ENCODE peak calls at places on chromosome 1, in four cellular contexts. K is AG04450, E is fibroblast of the aortic adventitia, B is fibroblast of pulmonary artery. G is an unnamed sample.

GRCh38 chr1:174114106-174114505 is 45.2 kb upstream of the RABGAP1L start:
- DNase-seq in B (no peak), K (no peak), E (no peak), G (no peak)

GRCh38 chr1:7549277-7549676 is 221.8 kb upstream of the VAMP3 start:
- DNase-seq in K (no peak), B (peak), E (peak), G (peak)

GRCh38 chr1:20883766-20884165 is 96.7 kb upstream of the HP1BP3 start:
- DNase-seq in K (no peak), E (peak), B (peak), G (peak)

GRCh38 chr1:119647228-119647733 is 785 bp downstream of the ZNF697 start:
- DNase-seq in B (no peak), K (no peak), E (no peak), G (no peak)

GRCh38 chr1:183632964-183633363 is 2.6 kb downstream of the ARPC5 start:
- DNase-seq in K (no peak), E (no peak), B (no peak), G (no peak)

GRCh38 chr1:90729484-90730246 is 12.6 kb upstream of the BARHL2 start:
- DNase-seq in B (no peak), K (no peak), E (no peak), G (no peak)

GRCh38 chr1:231628207-231628876 is 1.8 kb downstream of the DISC1 start:
- DNase-seq in B (no peak), K (no peak), E (peak), G (peak)

GRCh38 chr1:203268901-203269653 is 36.2 kb upstream of the BTG2 start:
- DNase-seq in K (no peak), B (peak), E (peak), G (peak)

GRCh38 chr1:155006601-155007101 is 4.0 kb downstream of the ZBTB7B start:
- DNase-seq in E (peak), K (no peak), B (peak), G (no peak)

GRCh38 chr1:45395051-45395450 is 54.8 kb upstream of the MUTYH start:
- DNase-seq in E (no peak), K (no peak), B (no peak), G (peak)

GRCh38 chr1:59058681-59059441 is 238.0 kb upstream of the FGGY start:
- DNase-seq in E (no peak), B (no peak), K (no peak), G (no peak)

GRCh38 chr1:5937373-5937857 is 54.8 kb downstream of the NPHP4 start:
- DNase-seq in B (no peak), E (no peak), K (no peak), G (no peak)

GRCh38 chr1:68201546-68202238 is 30.6 kb downstream of the WLS start:
- DNase-seq in B (no peak), K (no peak), E (peak), G (no peak)

GRCh38 chr1:39107891-39108290 is 81.7 kb downstream of the NDUFS5 start:
- DNase-seq in K (no peak), E (peak), B (no peak), G (no peak)

GRCh38 chr1:10909697-10910489 is 102.6 kb upstream of the TARDBP start:
- DNase-seq in B (peak), E (peak), K (no peak), G (peak)

GRCh38 chr1:156163712-156164464 is 10.5 kb downstream of the SEMA4A start:
- DNase-seq in E (no peak), B (no peak), K (no peak), G (no peak)

GRCh38 chr1:200873671-200874397 is 1.1 kb downstream of the GPR25 start:
- DNase-seq in E (no peak), B (no peak), K (no peak), G (no peak)

GRCh38 chr1:78011050-78011449 is 6.3 kb downstream of the DNAJB4 start:
- DNase-seq in K (no peak), B (no peak), E (no peak), G (no peak)

GRCh38 chr1:72229893-72230292 is 52.4 kb downstream of the NEGR1 start:
- DNase-seq in B (no peak), E (peak), K (no peak), G (peak)

GRCh38 chr1:190436615-190437014 is 41.0 kb downstream of the BRINP3 start:
- DNase-seq in K (peak), B (peak), E (peak), G (peak)

GRCh38 chr1:203286161-203286984 is 18.9 kb upstream of the BTG2 start:
- DNase-seq in B (no peak), E (no peak), K (no peak), G (peak)

GRCh38 chr1:147541672-147542548 is 609 bp downstream of the BCL9 start:
- DNase-seq in B (peak), K (no peak), E (peak), G (peak)

GRCh38 chr1:21898326-21899155 is 38.6 kb downstream of the HSPG2 start:
- DNase-seq in B (no peak), K (no peak), E (peak), G (no peak)

GRCh38 chr1:102783487-102783886 is 324.8 kb downstream of the COL11A1 start:
- DNase-seq in K (no peak), B (no peak), E (no peak), G (no peak)

GRCh38 chr1:55195523-55196233 is 19.5 kb downstream of the USP24 start:
- DNase-seq in B (peak), K (no peak), E (peak), G (peak)

GRCh38 chr1:178651742-178652141 is 73.3 kb upstream of the RALGPS2 start:
- DNase-seq in E (peak), B (peak), K (no peak), G (no peak)

GRCh38 chr1:244256086-244256485 is 195.6 kb downstream of the ADSS2 start:
- DNase-seq in B (no peak), K (no peak), E (no peak), G (no peak)

GRCh38 chr1:53998223-53998622 is 19.8 kb downstream of the LDLRAD1 start:
- DNase-seq in B (no peak), E (no peak), K (no peak), G (no peak)

GRCh38 chr1:53987880-53988279 is 30.1 kb downstream of the LDLRAD1 start:
- DNase-seq in E (peak), B (peak), K (no peak), G (peak)

GRCh38 chr1:53986458-53986857 is 31.5 kb downstream of the LDLRAD1 start:
- DNase-seq in E (no peak), K (no peak), B (no peak), G (no peak)

GRCh38 chr1:53995683-53996082 is 22.3 kb downstream of the LDLRAD1 start:
- DNase-seq in B (no peak), K (no peak), E (no peak), G (no peak)

DNA sequence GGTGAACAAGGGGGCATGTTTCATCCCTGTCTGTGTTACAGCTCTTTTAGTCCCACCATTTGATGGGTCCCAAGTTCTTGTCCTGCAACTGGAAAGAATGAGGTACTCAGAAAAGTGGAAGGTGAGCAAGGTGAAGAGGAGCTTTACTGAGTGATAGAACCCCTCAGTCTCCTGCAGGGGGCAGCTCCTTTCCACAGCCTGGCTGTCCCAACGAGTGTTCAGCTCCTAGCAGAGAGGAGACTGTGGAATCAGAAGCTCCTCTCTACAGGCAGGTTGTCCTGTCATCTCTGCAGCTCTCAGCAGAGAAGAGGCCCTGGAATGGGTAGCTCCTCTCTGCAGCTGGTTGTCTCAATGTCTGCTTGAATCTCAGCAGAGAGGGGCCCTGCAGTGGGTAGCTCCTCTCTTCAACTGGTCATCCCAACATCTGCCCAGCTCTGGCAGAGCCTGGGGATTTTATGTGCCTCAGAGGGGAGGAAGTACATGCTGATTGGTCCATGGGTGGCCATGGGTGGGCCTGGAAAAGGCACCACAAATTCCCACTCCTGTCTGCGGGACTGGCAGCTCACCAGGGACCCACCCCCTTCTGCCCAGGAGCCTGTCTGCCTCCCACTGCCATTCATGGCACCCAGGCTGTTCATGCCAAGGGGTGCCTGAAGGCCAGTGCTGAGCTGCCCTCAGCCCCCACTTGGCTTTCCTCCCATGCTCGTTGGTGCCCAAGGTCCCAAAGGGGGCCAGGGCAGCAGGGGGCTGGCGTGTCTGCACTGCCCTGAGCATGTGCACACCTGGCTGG is 25.7 kb downstream of the LDLRAD1 start:
- DNase-seq in E (peak), B (no peak), K (no peak), G (no peak)
- TF ChIP-seq CTCF in E (peak), B (peak), K (no peak), G (peak)

GRCh38 chr1:1173061-1173792 is 453 bp upstream of the TTLL10 start:
- DNase-seq in B (no peak), K (no peak), E (no peak), G (no peak)

GRCh38 chr1:1175221-1176062 is 1.8 kb downstream of the TTLL10 start:
- DNase-seq in B (no peak), K (no peak), E (no peak), G (no peak)

GRCh38 chr1:1170891-1171550 is 2.7 kb upstream of the TTLL10 start:
- DNase-seq in B (no peak), E (no peak), K (no peak), G (no peak)

GRCh38 chr1:1171551-1172340 is 1.9 kb upstream of the TTLL10 start:
- DNase-seq in B (no peak), E (no peak), K (no peak), G (no peak)

GRCh38 chr1:1173793-1174415 is at the start of gene TTLL10:
- DNase-seq in E (no peak), B (no peak), K (no peak), G (no peak)
- H3K4me3 ChIP-seq in E (no peak), B (no peak), K (no peak), G (no peak)

GRCh38 chr1:17527036-17527914 is 12.2 kb upstream of the ARHGEF10L start:
- DNase-seq in B (peak), K (no peak), E (peak), G (no peak)
- TF ChIP-seq CTCF in B (no peak), K (no peak), E (no peak), G (no peak)

DNA sequence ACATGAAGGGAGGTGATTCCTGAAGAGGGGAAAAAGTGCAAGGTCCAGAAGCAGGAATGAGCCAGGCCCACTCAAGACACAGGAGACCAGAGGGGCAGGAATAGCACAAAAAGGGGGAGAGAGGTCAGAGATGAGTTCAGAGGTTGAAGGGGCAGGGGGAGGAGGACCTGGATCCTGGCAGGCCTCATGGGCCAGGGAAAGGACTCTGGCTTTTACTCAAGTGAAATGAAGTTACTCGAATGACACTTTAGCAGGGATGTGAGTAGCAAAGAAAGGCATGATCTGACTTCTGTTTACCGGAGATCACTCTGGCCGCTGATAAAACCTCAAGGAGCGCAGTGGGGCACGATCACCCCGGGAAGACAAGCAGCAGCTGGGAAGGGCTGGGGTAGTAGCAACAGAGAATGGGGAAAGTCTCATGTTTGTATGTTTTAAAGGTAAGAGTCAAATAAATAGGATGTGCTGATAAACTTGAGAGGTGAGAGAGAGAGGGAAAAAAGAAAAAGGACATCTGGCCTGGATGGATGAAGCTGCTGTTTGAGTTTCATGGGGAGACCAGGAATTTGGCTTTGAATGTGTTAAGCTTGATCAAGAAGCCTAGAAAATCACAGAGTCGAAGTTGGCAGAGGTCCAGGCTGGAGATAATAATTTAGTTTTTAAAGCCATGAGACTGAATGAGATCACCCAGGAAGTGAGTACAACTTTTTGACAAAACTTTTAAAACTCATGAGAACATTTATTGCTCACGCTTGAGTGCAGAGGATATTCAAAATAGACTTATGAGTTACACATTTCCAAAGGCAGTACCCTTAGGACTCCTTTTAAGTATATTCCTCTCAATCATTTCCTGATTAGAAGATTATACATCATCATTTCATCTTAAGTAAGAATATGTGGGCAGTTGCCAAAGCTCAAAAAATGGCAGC is 156.0 kb downstream of the RERE start:
- DNase-seq in K (peak), B (peak), E (peak), G (peak)
- H3K4me3 ChIP-seq in K (peak), B (no peak), E (no peak), G (no peak)

GRCh38 chr1:204383163-204383904 is 23.6 kb upstream of the PLEKHA6 start:
- DNase-seq in B (no peak), E (no peak), K (no peak), G (no peak)
- TF ChIP-seq CTCF in B (no peak), E (no peak), K (no peak), G (no peak)

DNA sequence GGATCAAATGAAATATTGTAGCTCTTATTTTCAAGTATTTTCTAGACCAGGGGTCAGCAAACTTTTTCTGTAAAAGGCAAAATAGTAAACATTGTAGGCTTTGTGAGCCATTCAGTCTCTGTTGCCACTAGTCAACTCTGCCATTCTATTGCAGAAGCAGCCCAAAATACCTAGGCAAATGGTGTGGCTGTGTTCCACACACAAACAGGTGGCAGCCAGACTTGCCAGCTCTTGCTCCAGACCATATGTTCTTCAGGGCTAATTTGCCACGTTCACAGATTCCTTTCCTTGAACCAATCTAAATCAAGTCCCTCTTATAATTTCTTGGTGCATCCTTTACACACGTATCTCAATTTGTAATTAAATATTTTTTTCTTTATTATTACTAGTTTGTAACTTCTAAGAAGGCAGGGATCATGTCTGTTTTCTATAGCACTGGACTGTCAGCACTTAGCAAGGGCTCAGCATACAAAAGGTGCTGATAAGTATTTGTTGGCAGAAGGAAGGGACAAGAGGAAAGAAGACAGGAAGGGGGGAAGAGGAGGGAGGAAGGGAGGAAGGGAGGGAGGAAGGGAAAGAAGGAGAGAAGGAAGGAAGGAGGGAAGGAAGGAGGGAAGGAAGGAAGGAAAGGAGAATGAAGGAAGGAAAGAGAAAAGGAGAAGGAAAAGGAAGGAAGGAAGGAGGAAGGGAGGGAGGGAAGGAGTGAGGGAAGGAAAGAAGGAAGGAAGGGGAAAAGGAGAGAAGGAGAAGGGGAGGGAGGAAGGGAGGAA is 106.5 kb upstream of the EDEM3 start:
- DNase-seq in B (no peak), E (no peak), K (no peak), G (no peak)
- H3K4me3 ChIP-seq in B (no peak), E (no peak), K (no peak), G (no peak)

GRCh38 chr1:228459091-228459993 is 27.8 kb upstream of the RNF187 start:
- DNase-seq in B (peak), E (peak), K (peak), G (peak)
- TF ChIP-seq CTCF in B (peak), E (peak), K (peak), G (peak)

GRCh38 chr1:242147096-242147976 is 148.4 kb upstream of the MAP1LC3C start:
- DNase-seq in K (no peak), E (no peak), B (no peak), G (peak)
- H3K4me3 ChIP-seq in K (no peak), E (no peak), B (no peak), G (no peak)

GRCh38 chr1:221887091-221887746 is 145.3 kb upstream of the DUSP10 start:
- DNase-seq in K (peak), B (peak), E (peak), G (peak)
- TF ChIP-seq CTCF in K (peak), B (peak), E (no peak), G (no peak)

DNA sequence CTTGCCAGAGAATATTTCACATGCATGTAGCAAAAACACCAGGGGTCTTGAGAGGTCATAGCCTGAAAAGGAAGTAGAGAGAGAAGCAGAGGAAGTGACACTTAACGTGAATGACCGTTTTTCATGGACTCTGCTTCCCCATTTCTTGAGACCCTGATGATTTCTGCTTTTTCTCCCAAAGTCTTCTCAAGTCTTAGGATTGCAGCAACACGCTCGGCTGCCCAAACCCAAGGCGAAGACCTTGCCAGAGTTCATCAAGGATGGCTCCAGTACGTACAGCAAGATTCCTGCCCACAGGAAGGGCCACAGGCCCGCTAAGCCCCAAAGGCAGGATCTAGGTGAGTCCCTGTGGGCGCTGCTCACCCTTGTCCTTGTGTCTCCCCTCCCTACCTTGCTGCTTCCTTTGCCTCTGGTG is 12.8 kb downstream of the THEMIS2 start:
- DNase-seq in E (no peak), K (no peak), B (no peak), G (no peak)
- H3K4me3 ChIP-seq in E (no peak), K (no peak), B (no peak), G (no peak)

G was measured in epithelial cell of esophagus.